ENCODE peak calls at places on chromosomes 6 and 20, in six cellular contexts. H is foreskin fibroblast; O is CD4-positive, alpha-beta T cell; S is M059J; T is neural crest cell; M is omental fat pad. N is an unnamed sample.

GRCh38 chr20:33332905-33333456 is 50.0 kb downstream of the BPIFB1 start:
- DNase-seq in H (no peak), O (no peak), S (no peak), T (no peak), M (no peak), N (no peak)

GRCh38 chr20:56722042-56722441 is 92.9 kb downstream of the TFAP2C start:
- DNase-seq in H (no peak), O (no peak), S (no peak), T (no peak), M (no peak), N (no peak)

GRCh38 chr6:14380421-14380820 is 262.8 kb downstream of the CD83 start:
- DNase-seq in H (no peak), O (no peak), S (peak), T (no peak), M (no peak), N (no peak)

GRCh38 chr6:137882225-137882961 is 15.3 kb downstream of the TNFAIP3 start:
- DNase-seq in H (peak), O (no peak), S (no peak), T (no peak), M (no peak), N (no peak)

GRCh38 chr6:111157412-111157811 is 70.1 kb downstream of the SLC16A10 start:
- DNase-seq in H (no peak), O (no peak), S (no peak), T (no peak), M (no peak), N (no peak)

GRCh38 chr6:73728548-73729205 is 32.7 kb downstream of the CD109 start:
- DNase-seq in H (no peak), O (no peak), S (no peak), T (no peak), M (no peak), N (no peak)

GRCh38 chr20:44788706-44789456 is 21.5 kb downstream of the RIMS4 start:
- DNase-seq in H (no peak), O (no peak), S (no peak), T (no peak), M (no peak), N (no peak)

GRCh38 chr20:29452186-29452585 is 1805.3 kb upstream of the DEFB115 start:
- DNase-seq in H (no peak), O (no peak), S (no peak), T (no peak), M (no peak), N (no peak)

GRCh38 chr6:141103246-141103645 is 1029.5 kb upstream of the GJE1 start:
- DNase-seq in H (peak), O (no peak), S (peak), T (no peak), M (no peak), N (peak)

GRCh38 chr20:49132995-49133451 is 55.1 kb downstream of the STAU1 start:
- DNase-seq in H (peak), O (no peak), S (peak), T (peak), M (no peak), N (peak)

GRCh38 chr6:33427585-33428218 is 7.8 kb downstream of the SYNGAP1 start:
- DNase-seq in H (peak), O (peak), S (peak), T (peak), M (no peak), N (peak)

GRCh38 chr6:30264731-30265130 is 51.5 kb upstream of the TRIM26 start:
- DNase-seq in H (peak), O (no peak), S (peak), T (no peak), M (no peak), N (no peak)

GRCh38 chr6:21281366-21281765 is 312.2 kb upstream of the SOX4 start:
- DNase-seq in H (no peak), O (no peak), S (no peak), T (no peak), M (no peak), N (no peak)

GRCh38 chr20:62405108-62405980 is 1.7 kb downstream of the CABLES2 start:
- DNase-seq in H (peak), O (no peak), S (peak), T (peak), M (peak), N (peak)

N was measured in Daoy.